ENCODE peak calls at places on chromosomes 1 and 21, in five cellular contexts. F is activated CD4-positive, alpha-beta T cell treated with anti-CD3 and anti-CD28 coated beads, Interleukin-2, amount 50 U/mL, for 48 hours; J is KBM-7; E is neural progenitor cell; A is COR-L47. D is an unnamed sample.

GRCh38 chr1:74733616-74734484 is 898 bp downstream of the TYW3 start:
- DNase-seq in F (no peak), J (peak), E (peak), A (peak), D (peak)

GRCh38 chr1:41102208-41102607 is 80.7 kb upstream of the SLFNL1 start:
- DNase-seq in F (no peak), J (no peak), E (no peak), A (peak), D (no peak)

GRCh38 chr1:223834660-223835263 is 11.0 kb downstream of the TP53BP2 start:
- DNase-seq in F (no peak), J (no peak), E (no peak), A (no peak), D (no peak)

GRCh38 chr1:94113592-94114322 is 7.2 kb downstream of the ABCA4 start:
- DNase-seq in F (no peak), J (no peak), E (no peak), A (no peak), D (no peak)

GRCh38 chr1:163974120-163974519 is 584.9 kb upstream of the PBX1 start:
- DNase-seq in F (no peak), J (no peak), E (no peak), A (no peak), D (no peak)

GRCh38 chr21:9741343-9741742 is 780.0 kb upstream of the TPTE start:
- DNase-seq in F (no peak), J (no peak), E (no peak), A (no peak), D (no peak)

GRCh38 chr1:48396208-48396607 is 75.8 kb downstream of the SPATA6 start:
- DNase-seq in F (no peak), J (no peak), E (no peak), A (no peak), D (no peak)

GRCh38 chr1:235582130-235582529 is 67.5 kb downstream of the GNG4 start:
- DNase-seq in F (no peak), J (no peak), E (no peak), A (no peak), D (no peak)

GRCh38 chr1:212491454-212491853 is 58.7 kb downstream of the NENF start:
- DNase-seq in F (no peak), J (peak), E (no peak), A (no peak), D (no peak)

GRCh38 chr1:207050428-207050767 is 610 bp downstream of the YOD1 start:
- DNase-seq in F (no peak), J (no peak), E (peak), A (no peak), D (no peak)

GRCh38 chr1:204104331-204105222 is 31.7 kb downstream of the SOX13 start:
- DNase-seq in F (no peak), J (no peak), E (no peak), A (peak), D (no peak)

GRCh38 chr1:172980456-172980855 is 70.3 kb downstream of the TNFSF18 start:
- DNase-seq in F (no peak), J (no peak), E (no peak), A (no peak), D (no peak)

GRCh38 chr1:94646151-94646643 is 104.6 kb upstream of the F3 start:
- DNase-seq in F (no peak), J (no peak), E (no peak), A (no peak), D (no peak)

GRCh38 chr1:236066828-236067386 is 2.0 kb upstream of the NID1 start:
- DNase-seq in F (peak), J (peak), E (no peak), A (no peak), D (no peak)